ENCODE peak calls at places on chromosomes 1 and 21, in seven cellular contexts. R is adrenal gland, K is A549, Y is mammary epithelial cell, N is cardiac muscle cell, Z is IMR-90, S is PC-3. O is an unnamed sample.

GRCh38 chr1:2544875-2545638 is 11.1 kb upstream of the TNFRSF14 start:
- DNase-seq in Y (no peak), Z (no peak), N (no peak), S (no peak), K (no peak), R (no peak), O (no peak)

GRCh38 chr1:7638078-7638477 is 133.0 kb upstream of the VAMP3 start:
- DNase-seq in Y (no peak), R (no peak), S (no peak), Z (no peak), K (no peak), N (peak), O (no peak)

GRCh38 chr1:234779160-234779538 is 169.2 kb upstream of the IRF2BP2 start:
- DNase-seq in S (no peak), R (no peak), K (no peak), Z (no peak), N (no peak), Y (no peak), O (no peak)

GRCh38 chr1:204313675-204314074 is 46.1 kb downstream of the PLEKHA6 start:
- DNase-seq in R (no peak), K (no peak), Y (no peak), S (no peak), N (peak), Z (no peak), O (no peak)

GRCh38 chr1:86502721-86503430 is 34.1 kb downstream of the CLCA1 start:
- DNase-seq in N (peak), R (peak), S (peak), Y (no peak), K (no peak), Z (no peak), O (peak)

GRCh38 chr1:205429742-205430464 is 8.0 kb upstream of the LEMD1 start:
- DNase-seq in N (no peak), S (no peak), Z (no peak), K (no peak), R (peak), Y (no peak), O (no peak)

GRCh38 chr1:42135426-42135825 is 17.8 kb upstream of the GUCA2B start:
- DNase-seq in R (no peak), N (peak), Z (no peak), K (no peak), S (no peak), Y (no peak), O (no peak)

GRCh38 chr1:14697371-14697770 is 98.9 kb downstream of the KAZN start:
- DNase-seq in R (no peak), Z (no peak), S (no peak), Y (no peak), N (no peak), K (no peak), O (no peak)

GRCh38 chr1:152654110-152654509 is 9.1 kb upstream of the LCE2D start:
- DNase-seq in K (peak), R (no peak), N (peak), Z (peak), Y (peak), S (peak), O (peak)

GRCh38 chr21:26835027-26835713 is 10.0 kb downstream of the ADAMTS1 start:
- DNase-seq in K (no peak), Y (peak), R (peak), Z (peak), S (peak), N (peak), O (peak)

GRCh38 chr21:45413922-45414321 is 9.0 kb downstream of the COL18A1 start:
- DNase-seq in Y (no peak), K (no peak), S (no peak), Z (no peak), R (no peak), N (no peak), O (no peak)

GRCh38 chr1:211326140-211326527 is 499 bp upstream of the TRAF5 start:
- DNase-seq in Z (no peak), Y (no peak), S (no peak), R (no peak), N (no peak), K (no peak), O (no peak)

GRCh38 chr1:211326528-211327340 is at the start of gene TRAF5:
- DNase-seq in R (peak), N (peak), Y (peak), Z (peak), K (peak), S (peak), O (no peak)

GRCh38 chr1:211328084-211328694 is 1.6 kb downstream of the TRAF5 start:
- DNase-seq in Z (no peak), S (no peak), Y (no peak), N (no peak), R (no peak), K (no peak), O (no peak)

GRCh38 chr1:211328866-211329265 is 2.2 kb downstream of the TRAF5 start:
- DNase-seq in Z (no peak), Y (no peak), S (no peak), K (no peak), N (no peak), R (no peak), O (no peak)

GRCh38 chr1:211327341-211327921 is 798 bp downstream of the TRAF5 start:
- DNase-seq in K (peak), S (peak), Z (peak), Y (peak), N (peak), R (peak), O (no peak)
- H3K27ac ChIP-seq in K (peak), S (no peak), Z (peak), Y (no peak), N (no peak), R (no peak), O (no peak)

DNA sequence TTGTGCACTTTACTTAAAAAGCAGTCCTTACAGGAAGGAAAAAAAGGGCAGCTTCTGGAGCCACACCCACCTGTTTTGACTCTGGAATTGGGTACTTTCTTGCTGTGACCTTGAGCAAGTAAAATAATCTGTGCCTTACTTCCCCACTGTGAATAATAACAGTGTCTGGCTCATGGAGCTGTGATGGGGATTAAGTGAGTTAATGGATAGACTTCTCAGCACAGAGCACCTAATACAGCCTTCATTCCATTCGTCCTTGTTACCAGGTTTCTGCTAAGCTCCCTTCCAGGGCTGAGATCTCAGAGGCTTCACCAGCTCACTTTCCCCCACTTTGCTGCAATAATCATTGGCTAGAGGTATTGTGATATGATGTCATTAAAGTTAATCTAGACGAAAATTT is 20.0 kb upstream of the ABCG1 start:
- DNase-seq in S (no peak), R (peak), N (no peak), K (no peak), Y (no peak), Z (no peak), O (no peak)
- H3K27ac ChIP-seq in S (no peak), R (no peak), N (no peak), K (peak), Y (peak), Z (peak), O (peak)

GRCh38 chr1:18773753-18774152 is 85.7 kb downstream of the TAS1R2 start:
- DNase-seq in S (no peak), K (no peak), R (no peak), Z (no peak), Y (no peak), N (no peak), O (no peak)
- H3K27ac ChIP-seq in S (no peak), K (no peak), R (no peak), Z (no peak), Y (no peak), N (no peak), O (no peak)

GRCh38 chr1:66248746-66249145 is 285.2 kb upstream of the SGIP1 start:
- DNase-seq in S (no peak), Y (peak), R (no peak), Z (no peak), K (no peak), N (no peak), O (no peak)
- H3K27ac ChIP-seq in S (no peak), Y (no peak), R (no peak), Z (no peak), K (peak), N (no peak), O (no peak)

GRCh38 chr1:226353698-226354525 is 44.9 kb upstream of the LIN9 start:
- DNase-seq in S (no peak), K (no peak), Y (no peak), Z (no peak), N (no peak), R (no peak), O (no peak)

GRCh38 chr1:226351709-226352108 is 42.7 kb upstream of the LIN9 start:
- DNase-seq in Y (no peak), R (no peak), Z (no peak), K (no peak), S (peak), N (no peak), O (no peak)

GRCh38 chr1:226357416-226357815 is 48.5 kb upstream of the LIN9 start:
- DNase-seq in N (no peak), S (no peak), Z (no peak), R (no peak), Y (no peak), K (no peak), O (no peak)

GRCh38 chr1:226355679-226356583 is 47.0 kb upstream of the LIN9 start:
- DNase-seq in S (no peak), N (no peak), R (no peak), Z (no peak), Y (no peak), K (no peak), O (no peak)

DNA sequence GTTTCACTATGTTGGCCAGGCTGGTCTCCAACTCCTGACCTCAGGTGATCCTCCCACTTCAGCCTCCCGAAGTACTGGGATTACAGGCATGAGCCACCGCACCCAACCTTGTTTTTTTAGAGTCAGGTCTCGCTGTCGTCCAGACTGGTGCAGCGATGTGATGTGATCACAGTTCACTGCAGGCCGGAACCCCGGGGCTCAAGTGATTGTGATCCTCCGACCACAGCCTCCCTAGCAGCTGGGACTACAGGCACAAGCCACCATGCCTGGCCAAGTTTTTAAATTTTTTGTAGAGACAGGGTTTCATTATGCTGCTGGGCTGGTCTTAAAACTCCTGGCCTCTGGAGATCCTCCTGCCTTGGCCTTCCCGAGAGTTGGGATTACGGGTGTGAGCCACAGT is 46.1 kb upstream of the LIN9 start:
- DNase-seq in S (no peak), R (no peak), Y (no peak), Z (no peak), K (no peak), N (no peak), O (no peak)
- H3K27ac ChIP-seq in S (no peak), R (no peak), Y (no peak), Z (no peak), K (no peak), N (peak), O (no peak)